ENCODE peak calls at places on chromosome 4, in ten cellular contexts. One of them, this sample, is unnamed.

GRCh38 chr4:164989464-164989863 is 12.0 kb upstream of the TRIM61 start:
- DNase-seq in anterior cingulate cortex: no peak
- DNase-seq in GM12892: no peak
- DNase-seq in stomach: no peak
- DNase-seq in activated T-cell treated with anti-CD3 and anti-CD28 coated beads, Interleukin-2, amount 50 U/mL, for 48 hours: no peak
- DNase-seq in activated CD4-positive, alpha-beta T cell treated with anti-CD3 and anti-CD28 coated beads, Interleukin-2, amount 10 ng/mL, durations not matched to agents 7 days and 5 days: no peak
- DNase-seq in left colon: no peak
- DNase-seq in DMS153: no peak
- DNase-seq in CD8-positive, alpha-beta memory T cell: no peak
- DNase-seq in transverse colon: no peak
- DNase-seq in this sample: no peak

GRCh38 chr4:37381040-37381668 is 136.6 kb downstream of the NWD2 start:
- DNase-seq in anterior cingulate cortex: no peak
- DNase-seq in GM12892: no peak
- DNase-seq in stomach: no peak
- DNase-seq in activated T-cell treated with anti-CD3 and anti-CD28 coated beads, Interleukin-2, amount 50 U/mL, for 48 hours: no peak
- DNase-seq in activated CD4-positive, alpha-beta T cell treated with anti-CD3 and anti-CD28 coated beads, Interleukin-2, amount 10 ng/mL, durations not matched to agents 7 days and 5 days: no peak
- DNase-seq in left colon: no peak
- DNase-seq in DMS153: no peak
- DNase-seq in CD8-positive, alpha-beta memory T cell: no peak
- DNase-seq in transverse colon: no peak
- DNase-seq in this sample: no peak

GRCh38 chr4:18292411-18292810 is 270.9 kb upstream of the LCORL start:
- DNase-seq in anterior cingulate cortex: no peak
- DNase-seq in GM12892: no peak
- DNase-seq in stomach: no peak
- DNase-seq in activated T-cell treated with anti-CD3 and anti-CD28 coated beads, Interleukin-2, amount 50 U/mL, for 48 hours: no peak
- DNase-seq in activated CD4-positive, alpha-beta T cell treated with anti-CD3 and anti-CD28 coated beads, Interleukin-2, amount 10 ng/mL, durations not matched to agents 7 days and 5 days: no peak
- DNase-seq in left colon: no peak
- DNase-seq in DMS153: no peak
- DNase-seq in CD8-positive, alpha-beta memory T cell: no peak
- DNase-seq in transverse colon: no peak
- DNase-seq in this sample: no peak

GRCh38 chr4:40254961-40255721 is 58.3 kb downstream of the RHOH start:
- DNase-seq in anterior cingulate cortex: no peak
- DNase-seq in GM12892: no peak
- DNase-seq in stomach: no peak
- DNase-seq in activated T-cell treated with anti-CD3 and anti-CD28 coated beads, Interleukin-2, amount 50 U/mL, for 48 hours: peak
- DNase-seq in activated CD4-positive, alpha-beta T cell treated with anti-CD3 and anti-CD28 coated beads, Interleukin-2, amount 10 ng/mL, durations not matched to agents 7 days and 5 days: no peak
- DNase-seq in left colon: no peak
- DNase-seq in DMS153: peak
- DNase-seq in CD8-positive, alpha-beta memory T cell: no peak
- DNase-seq in transverse colon: no peak
- DNase-seq in this sample: peak

GRCh38 chr4:79364048-79364447 is 38.2 kb upstream of the NAA11 start:
- DNase-seq in anterior cingulate cortex: no peak
- DNase-seq in GM12892: no peak
- DNase-seq in stomach: no peak
- DNase-seq in activated T-cell treated with anti-CD3 and anti-CD28 coated beads, Interleukin-2, amount 50 U/mL, for 48 hours: no peak
- DNase-seq in activated CD4-positive, alpha-beta T cell treated with anti-CD3 and anti-CD28 coated beads, Interleukin-2, amount 10 ng/mL, durations not matched to agents 7 days and 5 days: no peak
- DNase-seq in left colon: no peak
- DNase-seq in DMS153: no peak
- DNase-seq in CD8-positive, alpha-beta memory T cell: no peak
- DNase-seq in transverse colon: no peak
- DNase-seq in this sample: no peak

GRCh38 chr4:11730545-11730944 is 301.9 kb upstream of the HS3ST1 start:
- DNase-seq in anterior cingulate cortex: no peak
- DNase-seq in GM12892: no peak
- DNase-seq in stomach: no peak
- DNase-seq in activated T-cell treated with anti-CD3 and anti-CD28 coated beads, Interleukin-2, amount 50 U/mL, for 48 hours: no peak
- DNase-seq in activated CD4-positive, alpha-beta T cell treated with anti-CD3 and anti-CD28 coated beads, Interleukin-2, amount 10 ng/mL, durations not matched to agents 7 days and 5 days: no peak
- DNase-seq in left colon: no peak
- DNase-seq in DMS153: no peak
- DNase-seq in CD8-positive, alpha-beta memory T cell: no peak
- DNase-seq in transverse colon: no peak
- DNase-seq in this sample: no peak

GRCh38 chr4:68062501-68062900 is 67.2 kb downstream of the TMPRSS11F start:
- DNase-seq in anterior cingulate cortex: no peak
- DNase-seq in GM12892: no peak
- DNase-seq in stomach: no peak
- DNase-seq in activated T-cell treated with anti-CD3 and anti-CD28 coated beads, Interleukin-2, amount 50 U/mL, for 48 hours: no peak
- DNase-seq in activated CD4-positive, alpha-beta T cell treated with anti-CD3 and anti-CD28 coated beads, Interleukin-2, amount 10 ng/mL, durations not matched to agents 7 days and 5 days: no peak
- DNase-seq in left colon: no peak
- DNase-seq in DMS153: no peak
- DNase-seq in CD8-positive, alpha-beta memory T cell: no peak
- DNase-seq in transverse colon: no peak
- DNase-seq in this sample: no peak

GRCh38 chr4:963276-964225 is 9.8 kb downstream of the DGKQ start:
- DNase-seq in anterior cingulate cortex: no peak
- DNase-seq in GM12892: no peak
- DNase-seq in stomach: no peak
- DNase-seq in activated T-cell treated with anti-CD3 and anti-CD28 coated beads, Interleukin-2, amount 50 U/mL, for 48 hours: no peak
- DNase-seq in activated CD4-positive, alpha-beta T cell treated with anti-CD3 and anti-CD28 coated beads, Interleukin-2, amount 10 ng/mL, durations not matched to agents 7 days and 5 days: no peak
- DNase-seq in left colon: peak
- DNase-seq in DMS153: no peak
- DNase-seq in CD8-positive, alpha-beta memory T cell: no peak
- DNase-seq in transverse colon: peak
- DNase-seq in this sample: no peak

GRCh38 chr4:62544428-62544827 is 1344.3 kb downstream of the ADGRL3 start:
- DNase-seq in anterior cingulate cortex: no peak
- DNase-seq in GM12892: no peak
- DNase-seq in stomach: no peak
- DNase-seq in activated T-cell treated with anti-CD3 and anti-CD28 coated beads, Interleukin-2, amount 50 U/mL, for 48 hours: no peak
- DNase-seq in activated CD4-positive, alpha-beta T cell treated with anti-CD3 and anti-CD28 coated beads, Interleukin-2, amount 10 ng/mL, durations not matched to agents 7 days and 5 days: no peak
- DNase-seq in left colon: no peak
- DNase-seq in DMS153: no peak
- DNase-seq in CD8-positive, alpha-beta memory T cell: no peak
- DNase-seq in transverse colon: no peak
- DNase-seq in this sample: no peak

GRCh38 chr4:146981651-146982050 is 36.0 kb upstream of the TTC29 start:
- DNase-seq in anterior cingulate cortex: no peak
- DNase-seq in GM12892: no peak
- DNase-seq in stomach: no peak
- DNase-seq in activated T-cell treated with anti-CD3 and anti-CD28 coated beads, Interleukin-2, amount 50 U/mL, for 48 hours: no peak
- DNase-seq in activated CD4-positive, alpha-beta T cell treated with anti-CD3 and anti-CD28 coated beads, Interleukin-2, amount 10 ng/mL, durations not matched to agents 7 days and 5 days: no peak
- DNase-seq in left colon: no peak
- DNase-seq in DMS153: no peak
- DNase-seq in CD8-positive, alpha-beta memory T cell: no peak
- DNase-seq in transverse colon: no peak
- DNase-seq in this sample: peak

This sample was measured in hepatocyte.